ENCODE peak calls at places on chromosomes 16 and 17, in seven cellular contexts. T is H7, Q is prostate gland, M is HepG2, W is Karpas-422, O is GM23248, X is mesendoderm. V is an unnamed sample. For H3K27me3, the result is how much of the 10 kb centered on the place peaks cover.

GRCh38 chr16:82232806-82233205 is 62.8 kb upstream of the MPHOSPH6 start:
- DNase-seq in X (no peak), Q (no peak), T (no peak), M (no peak), W (no peak), O (no peak), V (no peak)

GRCh38 chr16:10240854-10241613 is 58.8 kb upstream of the GRIN2A start:
- DNase-seq in W (peak), O (no peak), T (no peak), Q (no peak), X (peak), M (no peak), V (no peak)

GRCh38 chr17:5758651-5759050 is 174.3 kb upstream of the NLRP1 start:
- DNase-seq in W (peak), Q (no peak), M (peak), T (peak), X (peak), O (no peak), V (peak)

GRCh38 chr16:89697161-89697615 is 4.3 kb downstream of the SPATA2L start:
- DNase-seq in M (no peak), O (no peak), X (no peak), Q (no peak), W (no peak), T (peak), V (no peak)

GRCh38 chr17:2949469-2950044 is 113.8 kb downstream of the OR1D5 start:
- DNase-seq in M (no peak), X (no peak), T (no peak), O (peak), Q (no peak), W (no peak), V (no peak)

GRCh38 chr17:47707056-47707791 is 13.3 kb downstream of the TBKBP1 start:
- DNase-seq in W (no peak), X (no peak), T (no peak), M (peak), Q (no peak), O (no peak), V (no peak)

GRCh38 chr17:63967953-63968352 is 4.8 kb downstream of the SCN4A start:
- DNase-seq in O (no peak), X (no peak), M (no peak), Q (no peak), W (no peak), T (no peak), V (no peak)

GRCh38 chr17:4945944-4946280 is 2.4 kb downstream of the PFN1 start:
- DNase-seq in O (peak), Q (no peak), X (no peak), M (no peak), T (peak), W (no peak), V (no peak)

GRCh38 chr17:44749076-44750020 is 9.4 kb upstream of the ADAM11 start:
- DNase-seq in M (no peak), O (no peak), W (no peak), X (no peak), Q (no peak), T (peak), V (no peak)

GRCh38 chr17:31627960-31628359 is 231.1 kb downstream of the COPRS start:
- DNase-seq in T (no peak), X (no peak), M (no peak), O (peak), Q (no peak), W (no peak), V (no peak)

GRCh38 chr16:48123104-48123788 is 32.5 kb downstream of the ABCC12 start:
- DNase-seq in O (peak), W (no peak), M (peak), X (peak), Q (no peak), T (no peak), V (no peak)

GRCh38 chr17:32100971-32101631 is 41.2 kb upstream of the RHOT1 start:
- DNase-seq in X (no peak), O (no peak), M (no peak), T (peak), Q (no peak), W (no peak), V (no peak)

GRCh38 chr16:73213761-73214480 is 166.0 kb upstream of the ZFHX3 start:
- DNase-seq in M (no peak), Q (peak), O (peak), X (no peak), W (no peak), T (no peak), V (no peak)
- H3K27me3 ChIP-seq in M (under half), Q (under half), O (under half), X (under half), W (under half), T (under half), V (under half)

GRCh38 chr17:38561416-38562214 is 44.1 kb downstream of the SRCIN1 start:
- DNase-seq in W (no peak), T (peak), O (no peak), X (peak), M (no peak), Q (no peak), V (peak)
- H3K27me3 ChIP-seq in W (under half), T (half or more), O (under half), X (under half), M (under half), Q (under half), V (half or more)

GRCh38 chr17:65557349-65558310 is 3.8 kb downstream of the AXIN2 start:
- DNase-seq in O (peak), M (peak), W (no peak), Q (no peak), X (no peak), T (no peak), V (no peak)

GRCh38 chr17:65556910-65557348 is 4.5 kb downstream of the AXIN2 start:
- DNase-seq in O (peak), T (no peak), M (no peak), Q (no peak), W (no peak), X (no peak), V (no peak)

GRCh38 chr17:65559483-65559801 is 2.0 kb downstream of the AXIN2 start:
- DNase-seq in M (no peak), T (no peak), X (no peak), W (no peak), O (peak), Q (no peak), V (peak)

GRCh38 chr17:65558683-65559311 is 2.7 kb downstream of the AXIN2 start:
- DNase-seq in M (no peak), X (peak), O (no peak), Q (no peak), W (no peak), T (peak), V (peak)

DNA sequence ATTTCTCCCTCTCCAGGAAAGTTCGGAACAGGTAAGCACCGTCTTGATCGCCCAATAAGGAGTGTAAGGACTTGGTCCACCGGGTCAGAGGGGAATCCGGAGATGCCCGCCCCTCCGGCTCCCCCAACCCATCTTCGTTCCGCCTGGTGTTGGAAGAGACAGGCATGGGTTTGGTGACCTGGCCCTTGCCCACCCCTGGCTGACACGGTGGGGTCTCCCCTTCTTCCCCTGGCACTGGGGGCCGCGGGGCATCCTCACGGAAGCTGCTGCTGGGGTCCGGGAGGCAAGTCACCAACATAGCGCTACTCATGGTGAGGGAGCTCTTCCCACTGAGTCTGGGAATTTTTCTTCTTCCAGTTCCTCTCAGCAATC is 3.2 kb downstream of the AXIN2 start:
- DNase-seq in W (no peak), T (no peak), M (no peak), Q (no peak), X (no peak), O (no peak), V (no peak)
- H3K27me3 ChIP-seq in W (under half), T (under half), M (under half), Q (under half), X (under half), O (under half), V (under half)

GRCh38 chr16:15825750-15826305 is 31.0 kb downstream of the MYH11 start:
- DNase-seq in W (no peak), M (no peak), X (no peak), O (no peak), T (no peak), Q (no peak), V (no peak)
- H3K27me3 ChIP-seq in W (under half), M (under half), X (under half), O (under half), T (under half), Q (under half), V (under half)

GRCh38 chr17:49973271-49973615 is 4.3 kb downstream of the DLX4 start:
- DNase-seq in O (no peak), M (no peak), X (no peak), Q (no peak), T (no peak), W (no peak), V (no peak)

GRCh38 chr17:49971199-49971847 is 2.3 kb downstream of the DLX4 start:
- DNase-seq in Q (no peak), W (no peak), T (peak), O (no peak), M (no peak), X (no peak), V (no peak)

GRCh38 chr17:49970498-49970897 is 1.5 kb downstream of the DLX4 start:
- DNase-seq in T (no peak), Q (no peak), W (no peak), X (no peak), O (no peak), M (no peak), V (no peak)

GRCh38 chr17:49971848-49972485 is 3.0 kb downstream of the DLX4 start:
- DNase-seq in X (peak), M (no peak), W (no peak), T (peak), O (peak), Q (no peak), V (peak)

GRCh38 chr17:49972486-49973270 is 3.7 kb downstream of the DLX4 start:
- DNase-seq in X (peak), M (no peak), Q (no peak), O (peak), W (no peak), T (peak), V (peak)
- H3K27me3 ChIP-seq in X (half or more), M (under half), Q (under half), O (half or more), W (under half), T (half or more), V (half or more)

GRCh38 chr17:72299092-72299491 is 178.3 kb downstream of the SOX9 start:
- DNase-seq in T (no peak), X (no peak), W (no peak), O (no peak), Q (no peak), M (no peak), V (no peak)
- H3K27me3 ChIP-seq in T (under half), X (under half), W (under half), O (under half), Q (under half), M (under half), V (under half)

GRCh38 chr17:35795871-35796265 is 427 bp upstream of the MMP28 start:
- DNase-seq in W (no peak), T (no peak), Q (no peak), X (no peak), O (no peak), M (no peak), V (no peak)

GRCh38 chr17:35797370-35797769 is 1.9 kb upstream of the MMP28 start:
- DNase-seq in T (no peak), X (no peak), M (no peak), Q (no peak), W (no peak), O (no peak), V (no peak)

GRCh38 chr17:35795007-35795870 is at the start of gene MMP28:
- DNase-seq in Q (no peak), M (no peak), X (no peak), T (peak), W (no peak), O (peak), V (peak)

GRCh38 chr17:35797918-35798317 is 2.5 kb upstream of the MMP28 start:
- DNase-seq in M (no peak), X (no peak), Q (no peak), O (no peak), T (no peak), W (no peak), V (no peak)

GRCh38 chr17:35796942-35797341 is 1.5 kb upstream of the MMP28 start:
- DNase-seq in M (no peak), Q (no peak), W (no peak), O (no peak), T (no peak), X (no peak), V (no peak)
- H3K27me3 ChIP-seq in M (under half), Q (under half), W (under half), O (half or more), T (half or more), X (under half), V (half or more)

GRCh38 chr17:48747445-48748363 is 19.2 kb upstream of the HOXB13 start:
- DNase-seq in O (no peak), T (peak), M (no peak), W (no peak), Q (peak), X (peak), V (peak)

GRCh38 chr17:48751733-48752398 is 23.3 kb upstream of the HOXB13 start:
- DNase-seq in T (peak), Q (no peak), M (no peak), O (no peak), W (no peak), X (no peak), V (no peak)

GRCh38 chr17:48748728-48749566 is 20.4 kb upstream of the HOXB13 start:
- DNase-seq in W (no peak), M (no peak), Q (no peak), X (no peak), O (no peak), T (no peak), V (no peak)

GRCh38 chr17:48751172-48751571 is 22.6 kb upstream of the HOXB13 start:
- DNase-seq in W (no peak), Q (no peak), O (no peak), M (no peak), T (peak), X (no peak), V (no peak)

GRCh38 chr17:48749621-48750553 is 21.3 kb upstream of the HOXB13 start:
- DNase-seq in Q (no peak), T (peak), M (no peak), O (no peak), X (peak), W (no peak), V (peak)
- H3K27me3 ChIP-seq in Q (under half), T (half or more), M (under half), O (half or more), X (half or more), W (under half), V (half or more)

GRCh38 chr17:77859035-77859360 is 99.5 kb upstream of the TNRC6C start:
- DNase-seq in T (no peak), O (no peak), X (no peak), W (no peak), M (no peak), Q (no peak), V (no peak)
- H3K27me3 ChIP-seq in T (under half), O (under half), X (under half), W (under half), M (under half), Q (under half), V (under half)

V was measured in neural progenitor cell.